ENCODE peak calls at places on chromosome X, in eight cellular contexts. One of them, this sample, is unnamed.
A peak's percentile ranks its signal among the peaks of the same experiment; 100 is the strongest.

GRCh38 chrX:103343105-103343504 is 13.1 kb downstream of the TCEAL7 start:
- DNase-seq in heart left ventricle: no peak
- DNase-seq in caudate nucleus: peak; percentile 1
- DNase-seq in PC-9: peak; percentile 31
- DNase-seq in CD8-positive, alpha-beta memory T cell: no peak
- DNase-seq in IMR-90: peak; percentile 55
- DNase-seq in stomach: peak; percentile 43
- DNase-seq in RWPE1: peak; percentile 20
- DNase-seq in this sample: no peak

GRCh38 chrX:75893281-75893680 is 108.2 kb upstream of the MAGEE2 start:
- DNase-seq in heart left ventricle: no peak
- DNase-seq in stomach: no peak
- DNase-seq in CD8-positive, alpha-beta memory T cell: no peak
- DNase-seq in caudate nucleus: no peak
- DNase-seq in PC-9: no peak
- DNase-seq in IMR-90: no peak
- DNase-seq in RWPE1: no peak
- DNase-seq in this sample: no peak

GRCh38 chrX:84118769-84119168 is 69.2 kb downstream of the RPS6KA6 start:
- DNase-seq in heart left ventricle: no peak
- DNase-seq in PC-9: no peak
- DNase-seq in caudate nucleus: no peak
- DNase-seq in IMR-90: no peak
- DNase-seq in RWPE1: no peak
- DNase-seq in CD8-positive, alpha-beta memory T cell: no peak
- DNase-seq in stomach: no peak
- DNase-seq in this sample: peak; percentile 5

GRCh38 chrX:134737061-134737460 is 78.8 kb upstream of the PLAC1 start:
- DNase-seq in IMR-90: peak; percentile 41
- DNase-seq in caudate nucleus: no peak
- DNase-seq in PC-9: no peak
- DNase-seq in stomach: no peak
- DNase-seq in RWPE1: no peak
- DNase-seq in CD8-positive, alpha-beta memory T cell: no peak
- DNase-seq in heart left ventricle: no peak
- DNase-seq in this sample: no peak

GRCh38 chrX:10157545-10157944 is 770 bp downstream of the CLCN4 start:
- DNase-seq in stomach: no peak
- DNase-seq in IMR-90: peak; percentile 59
- DNase-seq in PC-9: no peak
- DNase-seq in caudate nucleus: no peak
- DNase-seq in CD8-positive, alpha-beta memory T cell: no peak
- DNase-seq in heart left ventricle: no peak
- DNase-seq in RWPE1: no peak
- DNase-seq in this sample: no peak

GRCh38 chrX:92260102-92260501 is 480.9 kb downstream of the PCDH11X start:
- DNase-seq in IMR-90: no peak
- DNase-seq in PC-9: no peak
- DNase-seq in heart left ventricle: no peak
- DNase-seq in RWPE1: no peak
- DNase-seq in stomach: no peak
- DNase-seq in caudate nucleus: no peak
- DNase-seq in CD8-positive, alpha-beta memory T cell: no peak
- DNase-seq in this sample: no peak

GRCh38 chrX:133171962-133172708 is 46.0 kb downstream of the TFDP3 start:
- DNase-seq in heart left ventricle: no peak
- DNase-seq in CD8-positive, alpha-beta memory T cell: no peak
- DNase-seq in PC-9: peak; percentile 19
- DNase-seq in caudate nucleus: no peak
- DNase-seq in IMR-90: no peak
- DNase-seq in RWPE1: peak; percentile 13
- DNase-seq in stomach: no peak
- DNase-seq in this sample: no peak

GRCh38 chrX:14291626-14292025 is 237.7 kb upstream of the GLRA2 start:
- DNase-seq in RWPE1: no peak
- DNase-seq in PC-9: no peak
- DNase-seq in heart left ventricle: no peak
- DNase-seq in caudate nucleus: no peak
- DNase-seq in CD8-positive, alpha-beta memory T cell: no peak
- DNase-seq in IMR-90: no peak
- DNase-seq in stomach: no peak
- DNase-seq in this sample: no peak

GRCh38 chrX:155997436-155997835 is at the start of gene IL9R:
- DNase-seq in heart left ventricle: no peak
- DNase-seq in PC-9: no peak
- DNase-seq in CD8-positive, alpha-beta memory T cell: peak; percentile 39
- DNase-seq in caudate nucleus: no peak
- DNase-seq in RWPE1: no peak
- DNase-seq in stomach: no peak
- DNase-seq in IMR-90: no peak
- DNase-seq in this sample: no peak

GRCh38 chrX:115399306-115399705 is 109.8 kb downstream of the LUZP4 start:
- DNase-seq in CD8-positive, alpha-beta memory T cell: no peak
- DNase-seq in IMR-90: no peak
- DNase-seq in PC-9: no peak
- DNase-seq in caudate nucleus: no peak
- DNase-seq in RWPE1: no peak
- DNase-seq in heart left ventricle: no peak
- DNase-seq in stomach: no peak
- DNase-seq in this sample: no peak

GRCh38 chrX:17542123-17542522 is 167.1 kb downstream of the NHS start:
- DNase-seq in PC-9: no peak
- DNase-seq in RWPE1: no peak
- DNase-seq in IMR-90: no peak
- DNase-seq in heart left ventricle: peak; percentile 45
- DNase-seq in stomach: peak; percentile 52
- DNase-seq in CD8-positive, alpha-beta memory T cell: no peak
- DNase-seq in caudate nucleus: peak; percentile 0
- DNase-seq in this sample: no peak

GRCh38 chrX:40996886-40997530 is 88.2 kb upstream of the USP9X start:
- DNase-seq in PC-9: no peak
- DNase-seq in RWPE1: peak; percentile 6
- DNase-seq in CD8-positive, alpha-beta memory T cell: no peak
- DNase-seq in heart left ventricle: no peak
- DNase-seq in caudate nucleus: no peak
- DNase-seq in stomach: no peak
- DNase-seq in IMR-90: peak; percentile 81
- DNase-seq in this sample: peak; percentile 2

GRCh38 chrX:41003501-41004286 is 81.6 kb upstream of the USP9X start:
- DNase-seq in IMR-90: no peak
- DNase-seq in heart left ventricle: no peak
- DNase-seq in caudate nucleus: no peak
- DNase-seq in PC-9: no peak
- DNase-seq in stomach: no peak
- DNase-seq in RWPE1: no peak
- DNase-seq in CD8-positive, alpha-beta memory T cell: no peak
- DNase-seq in this sample: no peak

GRCh38 chrX:41002021-41002420 is 83.2 kb upstream of the USP9X start:
- DNase-seq in stomach: no peak
- DNase-seq in caudate nucleus: no peak
- DNase-seq in heart left ventricle: no peak
- DNase-seq in CD8-positive, alpha-beta memory T cell: no peak
- DNase-seq in PC-9: no peak
- DNase-seq in RWPE1: no peak
- DNase-seq in IMR-90: no peak
- DNase-seq in this sample: no peak

GRCh38 chrX:41001327-41001726 is 83.9 kb upstream of the USP9X start:
- DNase-seq in caudate nucleus: no peak
- DNase-seq in stomach: no peak
- DNase-seq in heart left ventricle: no peak
- DNase-seq in CD8-positive, alpha-beta memory T cell: no peak
- DNase-seq in IMR-90: no peak
- DNase-seq in PC-9: no peak
- DNase-seq in RWPE1: no peak
- DNase-seq in this sample: no peak

GRCh38 chrX:40998123-40998522 is 87.1 kb upstream of the USP9X start:
- DNase-seq in PC-9: no peak
- DNase-seq in caudate nucleus: no peak
- DNase-seq in IMR-90: no peak
- DNase-seq in CD8-positive, alpha-beta memory T cell: no peak
- DNase-seq in RWPE1: no peak
- DNase-seq in heart left ventricle: no peak
- DNase-seq in stomach: no peak
- DNase-seq in this sample: no peak
- H3K27ac ChIP-seq in PC-9: no peak overlapping the region
- H3K27ac ChIP-seq in caudate nucleus: no peak overlapping the region
- H3K27ac ChIP-seq in IMR-90: no peak overlapping the region
- H3K27ac ChIP-seq in CD8-positive, alpha-beta memory T cell: no peak overlapping the region
- H3K27ac ChIP-seq in RWPE1: no peak overlapping the region
- H3K27ac ChIP-seq in heart left ventricle: no peak overlapping the region
- H3K27ac ChIP-seq in stomach: no peak overlapping the region
- H3K27ac ChIP-seq in this sample: no peak overlapping the region

GRCh38 chrX:108582151-108582550 is 142.5 kb downstream of the COL4A5 start:
- DNase-seq in caudate nucleus: peak; percentile 82
- DNase-seq in stomach: no peak
- DNase-seq in PC-9: no peak
- DNase-seq in RWPE1: no peak
- DNase-seq in IMR-90: no peak
- DNase-seq in heart left ventricle: no peak
- DNase-seq in CD8-positive, alpha-beta memory T cell: no peak
- DNase-seq in this sample: no peak
- H3K27ac ChIP-seq in caudate nucleus: peak overlapping the region; percentile 87
- H3K27ac ChIP-seq in stomach: no peak overlapping the region
- H3K27ac ChIP-seq in PC-9: no peak overlapping the region
- H3K27ac ChIP-seq in RWPE1: no peak overlapping the region
- H3K27ac ChIP-seq in IMR-90: no peak overlapping the region
- H3K27ac ChIP-seq in heart left ventricle: no peak overlapping the region
- H3K27ac ChIP-seq in CD8-positive, alpha-beta memory T cell: no peak overlapping the region
- H3K27ac ChIP-seq in this sample: no peak overlapping the region

GRCh38 chrX:7985568-7985967 is 58.4 kb upstream of the PNPLA4 start:
- DNase-seq in PC-9: no peak
- DNase-seq in RWPE1: no peak
- DNase-seq in caudate nucleus: no peak
- DNase-seq in stomach: no peak
- DNase-seq in IMR-90: peak; percentile 30
- DNase-seq in heart left ventricle: no peak
- DNase-seq in CD8-positive, alpha-beta memory T cell: no peak
- DNase-seq in this sample: no peak

GRCh38 chrX:7983594-7983993 is 56.4 kb upstream of the PNPLA4 start:
- DNase-seq in stomach: no peak
- DNase-seq in heart left ventricle: no peak
- DNase-seq in PC-9: no peak
- DNase-seq in RWPE1: no peak
- DNase-seq in caudate nucleus: no peak
- DNase-seq in CD8-positive, alpha-beta memory T cell: no peak
- DNase-seq in IMR-90: no peak
- DNase-seq in this sample: no peak

DNA sequence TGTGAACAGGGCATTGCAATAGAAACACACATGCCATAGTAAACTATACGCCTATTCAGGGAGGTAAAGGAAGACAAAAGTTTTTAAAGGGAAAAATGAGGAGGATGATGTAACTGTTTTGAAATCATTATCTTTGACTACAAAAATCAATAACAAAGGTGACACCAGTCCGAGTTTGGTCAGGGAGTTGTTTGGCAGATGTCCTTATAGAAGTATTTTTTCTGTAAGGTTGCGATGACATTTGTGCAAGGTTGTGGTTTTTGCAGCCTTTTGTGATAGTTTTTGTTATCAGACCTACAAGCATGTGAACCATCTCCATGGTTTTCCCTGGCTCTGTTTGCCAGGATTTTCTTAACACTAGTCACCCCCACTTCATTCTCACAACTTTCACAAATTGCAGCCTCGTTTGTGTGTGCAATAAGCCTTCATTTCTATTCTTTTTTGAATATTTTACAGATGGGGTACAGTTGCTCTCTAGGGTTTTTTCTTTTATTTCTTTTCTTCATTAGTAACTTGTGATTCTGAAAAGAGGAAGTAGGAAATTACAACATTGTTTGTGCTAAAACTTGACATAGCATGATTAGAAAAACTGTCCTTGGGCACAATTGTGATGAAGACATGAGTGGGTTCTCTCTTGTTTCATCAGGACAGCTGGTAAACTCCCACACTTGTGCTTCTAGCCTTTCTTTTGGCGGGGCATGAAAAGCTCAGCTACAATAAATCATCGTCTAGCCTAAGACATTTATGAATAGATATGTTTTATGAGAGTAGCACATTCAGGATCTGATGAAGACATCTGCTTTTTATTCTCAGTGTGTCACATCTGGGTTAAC is 60.2 kb upstream of the PNPLA4 start:
- DNase-seq in stomach: no peak
- DNase-seq in CD8-positive, alpha-beta memory T cell: no peak
- DNase-seq in caudate nucleus: no peak
- DNase-seq in heart left ventricle: no peak
- DNase-seq in RWPE1: no peak
- DNase-seq in IMR-90: peak; percentile 4
- DNase-seq in PC-9: no peak
- DNase-seq in this sample: no peak
- H3K27ac ChIP-seq in stomach: no peak overlapping the region
- H3K27ac ChIP-seq in CD8-positive, alpha-beta memory T cell: no peak overlapping the region
- H3K27ac ChIP-seq in caudate nucleus: no peak overlapping the region
- H3K27ac ChIP-seq in heart left ventricle: no peak overlapping the region
- H3K27ac ChIP-seq in RWPE1: no peak overlapping the region
- H3K27ac ChIP-seq in IMR-90: no peak overlapping the region
- H3K27ac ChIP-seq in PC-9: peak overlapping the region; percentile 98
- H3K27ac ChIP-seq in this sample: peak overlapping the region; percentile 91

GRCh38 chrX:136227074-136227473 is 24.1 kb downstream of the MAP7D3 start:
- DNase-seq in RWPE1: no peak
- DNase-seq in IMR-90: no peak
- DNase-seq in caudate nucleus: no peak
- DNase-seq in CD8-positive, alpha-beta memory T cell: no peak
- DNase-seq in stomach: no peak
- DNase-seq in heart left ventricle: no peak
- DNase-seq in PC-9: no peak
- DNase-seq in this sample: no peak

GRCh38 chrX:136228808-136229207 is 22.4 kb downstream of the MAP7D3 start:
- DNase-seq in PC-9: no peak
- DNase-seq in caudate nucleus: no peak
- DNase-seq in CD8-positive, alpha-beta memory T cell: no peak
- DNase-seq in IMR-90: no peak
- DNase-seq in RWPE1: no peak
- DNase-seq in stomach: no peak
- DNase-seq in heart left ventricle: no peak
- DNase-seq in this sample: no peak

GRCh38 chrX:136227948-136228584 is 23.1 kb downstream of the MAP7D3 start:
- DNase-seq in stomach: no peak
- DNase-seq in IMR-90: peak; percentile 48
- DNase-seq in CD8-positive, alpha-beta memory T cell: no peak
- DNase-seq in PC-9: no peak
- DNase-seq in RWPE1: no peak
- DNase-seq in heart left ventricle: no peak
- DNase-seq in caudate nucleus: no peak
- DNase-seq in this sample: no peak
- H3K27ac ChIP-seq in stomach: no peak overlapping the region
- H3K27ac ChIP-seq in IMR-90: no peak overlapping the region
- H3K27ac ChIP-seq in CD8-positive, alpha-beta memory T cell: no peak overlapping the region
- H3K27ac ChIP-seq in PC-9: no peak overlapping the region
- H3K27ac ChIP-seq in RWPE1: no peak overlapping the region
- H3K27ac ChIP-seq in heart left ventricle: no peak overlapping the region
- H3K27ac ChIP-seq in caudate nucleus: no peak overlapping the region
- H3K27ac ChIP-seq in this sample: no peak overlapping the region

GRCh38 chrX:1646009-1646408 is 31.1 kb downstream of the ASMT start:
- DNase-seq in RWPE1: no peak
- DNase-seq in stomach: no peak
- DNase-seq in caudate nucleus: no peak
- DNase-seq in IMR-90: no peak
- DNase-seq in PC-9: no peak
- DNase-seq in CD8-positive, alpha-beta memory T cell: no peak
- DNase-seq in heart left ventricle: no peak
- DNase-seq in this sample: no peak

GRCh38 chrX:1649623-1650022 is 34.8 kb downstream of the ASMT start:
- DNase-seq in heart left ventricle: no peak
- DNase-seq in caudate nucleus: no peak
- DNase-seq in stomach: no peak
- DNase-seq in PC-9: no peak
- DNase-seq in RWPE1: no peak
- DNase-seq in IMR-90: no peak
- DNase-seq in CD8-positive, alpha-beta memory T cell: no peak
- DNase-seq in this sample: no peak
- H3K27ac ChIP-seq in heart left ventricle: no peak overlapping the region
- H3K27ac ChIP-seq in caudate nucleus: no peak overlapping the region
- H3K27ac ChIP-seq in stomach: no peak overlapping the region
- H3K27ac ChIP-seq in PC-9: no peak overlapping the region
- H3K27ac ChIP-seq in RWPE1: no peak overlapping the region
- H3K27ac ChIP-seq in IMR-90: no peak overlapping the region
- H3K27ac ChIP-seq in CD8-positive, alpha-beta memory T cell: no peak overlapping the region
- H3K27ac ChIP-seq in this sample: no peak overlapping the region